ENCODE peak calls at places on chromosomes 13 and 19, in five cellular contexts. One of them, this sample, is unnamed.

GRCh38 chr13:49679244-49679643 is 12.0 kb downstream of the EBPL start:
- DNase-seq in IMR-90: peak
- DNase-seq in fibroblast of mammary gland: no peak
- DNase-seq in astrocyte of the spinal cord: peak
- DNase-seq in CD8-positive, alpha-beta T cell: no peak
- DNase-seq in this sample: peak

GRCh38 chr19:1001538-1002166 is 1.4 kb downstream of the GRIN3B start:
- DNase-seq in IMR-90: no peak
- DNase-seq in fibroblast of mammary gland: no peak
- DNase-seq in astrocyte of the spinal cord: no peak
- DNase-seq in CD8-positive, alpha-beta T cell: peak
- DNase-seq in this sample: no peak

GRCh38 chr13:99056381-99057014 is 78.6 kb upstream of the DOCK9 start:
- DNase-seq in IMR-90: no peak
- DNase-seq in fibroblast of mammary gland: peak
- DNase-seq in astrocyte of the spinal cord: no peak
- DNase-seq in CD8-positive, alpha-beta T cell: no peak
- DNase-seq in this sample: no peak

GRCh38 chr13:33644607-33645543 is 173.1 kb upstream of the RFC3 start:
- DNase-seq in IMR-90: peak
- DNase-seq in fibroblast of mammary gland: peak
- DNase-seq in astrocyte of the spinal cord: no peak
- DNase-seq in CD8-positive, alpha-beta T cell: no peak
- DNase-seq in this sample: peak

GRCh38 chr13:32791545-32792172 is 205.4 kb downstream of the PDS5B start:
- DNase-seq in IMR-90: peak
- DNase-seq in fibroblast of mammary gland: peak
- DNase-seq in astrocyte of the spinal cord: peak
- DNase-seq in CD8-positive, alpha-beta T cell: no peak
- DNase-seq in this sample: peak

GRCh38 chr19:18710986-18711751 is 27.7 kb downstream of the CRTC1 start:
- DNase-seq in IMR-90: peak
- DNase-seq in fibroblast of mammary gland: peak
- DNase-seq in astrocyte of the spinal cord: no peak
- DNase-seq in CD8-positive, alpha-beta T cell: no peak
- DNase-seq in this sample: peak

GRCh38 chr19:3055741-3056453 is 6.4 kb downstream of the TLE5 start:
- DNase-seq in IMR-90: no peak
- DNase-seq in fibroblast of mammary gland: no peak
- DNase-seq in astrocyte of the spinal cord: no peak
- DNase-seq in CD8-positive, alpha-beta T cell: no peak
- DNase-seq in this sample: no peak

GRCh38 chr13:67827992-67828391 is 597.9 kb upstream of the PCDH9 start:
- DNase-seq in IMR-90: no peak
- DNase-seq in fibroblast of mammary gland: no peak
- DNase-seq in astrocyte of the spinal cord: peak
- DNase-seq in CD8-positive, alpha-beta T cell: no peak
- DNase-seq in this sample: no peak

GRCh38 chr13:112582305-112582704 is 5.6 kb downstream of the TUBGCP3 start:
- DNase-seq in IMR-90: no peak
- DNase-seq in fibroblast of mammary gland: no peak
- DNase-seq in astrocyte of the spinal cord: no peak
- DNase-seq in CD8-positive, alpha-beta T cell: no peak
- DNase-seq in this sample: no peak

GRCh38 chr13:112065521-112065866 is 1.5 kb upstream of the SOX1 start:
- DNase-seq in IMR-90: no peak
- DNase-seq in fibroblast of mammary gland: no peak
- DNase-seq in astrocyte of the spinal cord: no peak
- DNase-seq in CD8-positive, alpha-beta T cell: no peak
- DNase-seq in this sample: no peak

GRCh38 chr19:7512400-7512851 is 3.5 kb upstream of the ZNF358 start:
- DNase-seq in IMR-90: no peak
- DNase-seq in fibroblast of mammary gland: peak
- DNase-seq in astrocyte of the spinal cord: no peak
- DNase-seq in CD8-positive, alpha-beta T cell: no peak
- DNase-seq in this sample: peak

DNA sequence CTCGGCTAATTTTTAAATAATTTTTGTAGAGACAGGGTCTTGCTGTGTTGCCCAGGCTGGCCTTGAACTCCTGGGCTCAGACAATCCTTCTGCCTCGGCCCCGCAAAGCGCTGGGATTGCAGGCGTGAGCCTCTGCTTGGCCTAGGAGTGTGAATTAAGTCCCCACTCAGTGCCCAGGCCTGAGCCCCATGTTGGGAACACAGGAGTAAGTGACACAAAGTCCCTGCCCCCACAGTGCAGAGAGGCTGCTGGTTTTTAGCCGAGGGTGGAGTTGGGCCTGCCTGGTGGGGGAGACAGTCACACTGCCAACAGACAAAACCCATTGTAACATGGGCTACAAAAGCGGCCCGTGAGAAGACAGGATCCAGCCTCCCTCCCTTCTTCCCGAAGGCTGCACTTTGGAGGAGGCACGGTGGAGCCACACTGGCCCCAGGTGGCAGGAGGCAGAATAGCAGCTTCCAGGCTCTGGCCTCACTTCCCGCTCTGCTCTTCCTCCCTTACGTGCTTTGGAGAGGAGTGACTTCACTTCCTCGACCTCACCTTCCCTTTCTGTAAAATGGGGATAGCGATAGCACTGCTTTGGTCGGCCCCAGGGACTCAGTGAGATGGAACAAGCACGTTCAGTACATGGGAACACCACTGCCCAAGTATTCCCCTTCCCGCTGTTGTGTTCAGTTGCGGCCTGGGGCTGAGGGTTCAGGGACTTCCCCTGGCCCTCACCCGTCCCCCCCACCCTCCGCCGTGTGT is 15.2 kb upstream of the EHD2 start:
- DNase-seq in IMR-90: peak
- DNase-seq in fibroblast of mammary gland: peak
- DNase-seq in astrocyte of the spinal cord: peak
- DNase-seq in CD8-positive, alpha-beta T cell: peak
- DNase-seq in this sample: peak
- TF ChIP-seq CTCF in IMR-90: peak
- TF ChIP-seq CTCF in fibroblast of mammary gland: peak
- TF ChIP-seq CTCF in astrocyte of the spinal cord: peak
- TF ChIP-seq CTCF in CD8-positive, alpha-beta T cell: peak
- TF ChIP-seq CTCF in this sample: peak

DNA sequence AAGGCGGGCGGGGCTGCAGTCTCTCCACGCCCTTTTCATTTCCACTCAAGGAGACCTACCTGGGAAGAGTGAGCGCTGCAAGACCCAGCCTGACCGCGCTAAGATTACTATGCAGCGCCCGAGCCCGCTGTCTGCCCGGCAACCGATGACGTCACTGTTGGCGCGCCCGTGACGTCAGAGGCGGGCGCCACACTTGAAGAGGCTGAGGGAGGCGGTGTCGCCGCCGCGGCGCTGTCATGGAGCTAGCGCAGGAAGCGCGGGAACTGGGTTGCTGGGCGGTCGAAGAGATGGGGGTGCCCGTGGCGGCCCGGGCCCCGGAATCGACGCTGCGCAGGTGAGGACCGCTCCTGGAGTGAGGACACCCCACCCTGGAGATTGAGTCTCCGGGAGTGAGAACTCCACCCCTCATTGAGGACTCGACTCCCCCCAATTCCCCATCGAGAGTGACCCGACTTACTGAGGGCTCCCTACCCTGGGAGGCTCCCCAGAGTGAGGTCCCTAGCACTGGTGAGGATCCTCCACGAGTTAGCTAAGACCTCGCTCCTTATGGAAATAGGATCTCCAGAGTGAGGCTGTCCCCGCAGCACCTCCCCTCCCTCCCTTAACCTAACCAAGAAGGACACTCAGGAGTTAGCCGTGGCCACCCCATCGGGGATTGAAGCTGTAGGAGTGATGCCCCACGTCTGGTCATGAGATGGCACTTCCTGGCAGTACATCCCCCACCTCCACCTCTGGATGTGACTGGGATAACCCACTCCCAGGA is at the start of gene HAUS5:
- DNase-seq in IMR-90: peak
- DNase-seq in fibroblast of mammary gland: peak
- DNase-seq in astrocyte of the spinal cord: peak
- DNase-seq in CD8-positive, alpha-beta T cell: peak
- DNase-seq in this sample: peak
- TF ChIP-seq CTCF in IMR-90: peak
- TF ChIP-seq CTCF in fibroblast of mammary gland: no peak
- TF ChIP-seq CTCF in astrocyte of the spinal cord: no peak
- TF ChIP-seq CTCF in CD8-positive, alpha-beta T cell: no peak
- TF ChIP-seq CTCF in this sample: no peak

GRCh38 chr13:35978607-35979316 is 152.4 kb downstream of the DCLK1 start:
- DNase-seq in IMR-90: peak
- DNase-seq in fibroblast of mammary gland: peak
- DNase-seq in astrocyte of the spinal cord: peak
- DNase-seq in CD8-positive, alpha-beta T cell: no peak
- DNase-seq in this sample: peak
- TF ChIP-seq CTCF in IMR-90: peak
- TF ChIP-seq CTCF in fibroblast of mammary gland: peak
- TF ChIP-seq CTCF in astrocyte of the spinal cord: peak
- TF ChIP-seq CTCF in CD8-positive, alpha-beta T cell: peak
- TF ChIP-seq CTCF in this sample: peak

DNA sequence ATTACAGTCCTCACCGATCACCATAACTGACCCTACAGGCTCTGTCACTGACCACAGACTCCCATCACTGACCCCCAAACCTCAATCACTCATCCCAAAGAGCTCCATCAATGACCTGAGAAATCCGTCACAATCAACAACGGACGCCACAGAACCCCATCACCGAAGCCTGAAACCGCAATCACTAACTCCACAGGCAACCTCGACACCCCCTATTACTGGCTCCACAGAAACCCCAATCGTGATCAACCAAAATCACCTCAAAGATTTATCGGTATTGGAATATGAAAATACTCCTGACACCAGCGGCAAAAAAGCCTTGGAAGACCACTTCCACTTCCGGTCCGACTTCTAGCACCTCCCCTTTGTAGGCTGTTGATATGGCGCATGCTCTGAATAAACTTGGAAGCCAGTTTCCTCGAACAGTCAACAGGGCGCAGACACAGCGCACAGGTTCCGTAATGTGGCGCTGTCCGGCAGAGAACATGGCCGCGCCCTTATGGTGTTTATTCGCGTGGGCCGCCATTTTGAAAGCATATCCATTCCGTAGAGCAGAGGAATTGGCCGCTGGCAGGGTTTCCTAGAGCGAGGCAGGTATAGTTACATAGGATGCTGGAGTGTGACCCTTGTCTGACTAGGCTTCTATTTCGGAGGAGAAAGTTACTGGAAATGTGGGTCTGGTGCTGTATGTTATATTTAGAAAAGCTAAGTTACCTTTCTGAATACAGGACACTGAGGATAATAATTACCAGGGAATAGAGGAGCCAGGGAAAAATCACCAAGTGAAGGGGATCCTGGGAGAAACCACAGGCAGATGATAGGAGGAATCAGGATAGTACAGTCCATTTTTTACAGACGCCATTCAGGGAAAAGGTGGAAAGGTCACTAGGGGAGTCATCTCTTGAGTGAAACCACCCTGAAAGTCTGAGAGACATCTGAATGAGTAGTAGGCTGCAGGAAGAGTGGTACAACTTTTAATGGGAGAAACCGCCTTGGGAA is at the start of gene ZNF585A:
- DNase-seq in IMR-90: peak
- DNase-seq in fibroblast of mammary gland: peak
- DNase-seq in astrocyte of the spinal cord: peak
- DNase-seq in CD8-positive, alpha-beta T cell: peak
- DNase-seq in this sample: peak
- TF ChIP-seq CTCF in IMR-90: peak
- TF ChIP-seq CTCF in fibroblast of mammary gland: peak
- TF ChIP-seq CTCF in astrocyte of the spinal cord: peak
- TF ChIP-seq CTCF in CD8-positive, alpha-beta T cell: no peak
- TF ChIP-seq CTCF in this sample: peak

DNA sequence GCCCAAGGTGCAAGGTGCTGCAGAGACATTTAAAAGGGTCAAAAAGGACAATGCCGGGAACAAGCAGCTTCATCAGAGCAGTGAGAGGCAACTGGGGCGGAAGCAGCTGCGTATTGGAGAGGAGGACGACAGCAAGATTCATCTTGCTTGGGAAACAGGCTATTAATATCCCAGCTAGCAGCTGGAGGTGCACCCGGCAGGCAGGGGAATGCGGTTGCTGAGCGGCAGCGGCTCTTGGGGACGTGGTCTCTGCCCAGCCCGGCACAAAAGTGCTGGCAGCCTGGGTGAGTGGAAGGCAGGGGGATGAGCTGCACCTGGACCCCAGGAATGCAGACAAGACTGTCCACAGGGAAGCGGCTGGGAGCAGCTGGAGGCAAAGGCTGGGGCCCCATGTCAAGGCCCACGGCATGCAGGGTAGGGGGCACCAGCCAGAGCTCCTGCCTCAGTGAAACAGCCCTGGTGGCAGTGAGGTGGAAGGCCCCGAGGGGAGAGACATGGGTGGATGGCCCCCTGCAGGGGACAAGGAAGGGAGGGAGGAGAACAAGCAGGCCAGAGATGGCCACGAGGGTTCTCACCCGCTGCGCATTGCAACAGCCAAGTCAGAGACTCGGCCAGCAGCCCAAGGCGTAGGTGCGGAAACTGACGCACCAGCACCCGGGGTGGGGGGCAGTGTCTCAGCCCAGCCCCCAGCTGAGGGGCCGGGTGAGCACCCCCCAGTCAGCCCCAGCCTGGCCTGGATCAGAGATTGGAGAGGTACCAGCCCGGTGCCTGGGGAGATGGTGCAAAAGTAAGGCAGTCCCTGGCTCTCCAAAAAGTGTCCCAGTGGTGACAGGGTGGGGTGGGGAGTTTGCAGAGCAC is 34.4 kb downstream of the PEPD start:
- DNase-seq in IMR-90: no peak
- DNase-seq in fibroblast of mammary gland: no peak
- DNase-seq in astrocyte of the spinal cord: no peak
- DNase-seq in CD8-positive, alpha-beta T cell: no peak
- DNase-seq in this sample: no peak
- TF ChIP-seq CTCF in IMR-90: no peak
- TF ChIP-seq CTCF in fibroblast of mammary gland: no peak
- TF ChIP-seq CTCF in astrocyte of the spinal cord: no peak
- TF ChIP-seq CTCF in CD8-positive, alpha-beta T cell: no peak
- TF ChIP-seq CTCF in this sample: no peak

GRCh38 chr13:97810152-97810551 is 143.3 kb upstream of the IPO5 start:
- DNase-seq in IMR-90: peak
- DNase-seq in fibroblast of mammary gland: peak
- DNase-seq in astrocyte of the spinal cord: peak
- DNase-seq in CD8-positive, alpha-beta T cell: no peak
- DNase-seq in this sample: peak
- TF ChIP-seq CTCF in IMR-90: peak
- TF ChIP-seq CTCF in fibroblast of mammary gland: peak
- TF ChIP-seq CTCF in astrocyte of the spinal cord: peak
- TF ChIP-seq CTCF in CD8-positive, alpha-beta T cell: no peak
- TF ChIP-seq CTCF in this sample: peak

DNA sequence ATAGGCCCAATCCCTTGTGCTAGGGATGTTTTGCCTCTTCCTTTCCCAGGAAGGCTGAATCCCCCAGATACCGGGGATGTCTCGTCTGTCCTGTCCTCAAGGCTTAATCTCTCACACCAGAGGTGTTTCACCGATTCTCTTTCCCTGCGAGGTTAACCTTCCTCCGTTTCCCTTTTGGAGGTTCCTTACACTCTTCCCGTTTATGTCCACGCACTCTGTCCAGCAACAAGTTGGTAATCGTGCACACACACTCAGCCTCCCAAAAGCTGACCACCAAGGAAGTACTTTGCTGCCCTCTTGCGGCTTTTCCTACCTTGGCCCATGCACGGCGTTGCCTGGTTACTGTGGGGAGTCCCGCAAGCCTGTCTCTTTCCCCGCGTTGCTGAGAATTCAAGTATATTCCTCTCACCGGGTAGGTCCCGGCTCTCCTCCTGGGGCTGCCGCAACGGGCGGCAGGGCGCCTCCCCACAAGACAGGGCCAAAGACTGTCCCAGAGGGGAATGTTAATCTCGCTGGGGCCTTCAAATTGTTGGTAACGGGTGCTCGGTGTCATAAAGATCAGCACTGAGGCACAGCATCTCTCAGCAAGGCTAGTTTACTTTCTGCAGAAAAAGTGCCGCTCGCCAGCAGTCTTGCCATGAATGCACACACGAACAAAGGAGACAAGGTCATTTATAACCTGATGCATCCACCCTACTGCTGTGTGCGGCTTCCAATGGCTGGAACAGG is 36.7 kb upstream of the CD177 start:
- DNase-seq in IMR-90: peak
- DNase-seq in fibroblast of mammary gland: peak
- DNase-seq in astrocyte of the spinal cord: no peak
- DNase-seq in CD8-positive, alpha-beta T cell: no peak
- DNase-seq in this sample: peak
- TF ChIP-seq CTCF in IMR-90: peak
- TF ChIP-seq CTCF in fibroblast of mammary gland: peak
- TF ChIP-seq CTCF in astrocyte of the spinal cord: peak
- TF ChIP-seq CTCF in CD8-positive, alpha-beta T cell: no peak
- TF ChIP-seq CTCF in this sample: peak